ENCODE peak calls at places on chromosomes 2 and 18, in nine cellular contexts. One of them, this sample, is unnamed.

GRCh38 chr2:172442072-172442895 is 14.9 kb downstream of the ITGA6 start:
- DNase-seq in CD8-positive, alpha-beta T cell: no peak
- DNase-seq in PC-3: peak; percentile 99
- DNase-seq in mesendoderm: peak; percentile 83
- DNase-seq in ovary: no peak
- DNase-seq in kidney epithelial cell: peak; percentile 95
- DNase-seq in GM12878: no peak
- DNase-seq in sigmoid colon: no peak
- DNase-seq in CD4-positive, alpha-beta T cell: no peak
- DNase-seq in this sample: no peak

GRCh38 chr2:156192468-156192867 is 140.1 kb downstream of the NR4A2 start:
- DNase-seq in CD8-positive, alpha-beta T cell: no peak
- DNase-seq in PC-3: no peak
- DNase-seq in mesendoderm: no peak
- DNase-seq in ovary: no peak
- DNase-seq in kidney epithelial cell: no peak
- DNase-seq in GM12878: peak; percentile 3
- DNase-seq in sigmoid colon: no peak
- DNase-seq in CD4-positive, alpha-beta T cell: no peak
- DNase-seq in this sample: no peak

GRCh38 chr2:12048551-12048950 is 302.1 kb downstream of the LPIN1 start:
- DNase-seq in CD8-positive, alpha-beta T cell: no peak
- DNase-seq in PC-3: no peak
- DNase-seq in mesendoderm: peak; percentile 69
- DNase-seq in ovary: no peak
- DNase-seq in kidney epithelial cell: no peak
- DNase-seq in GM12878: no peak
- DNase-seq in sigmoid colon: no peak
- DNase-seq in CD4-positive, alpha-beta T cell: no peak
- DNase-seq in this sample: no peak

GRCh38 chr18:6729247-6730091 is at the start of gene ARHGAP28:
- DNase-seq in CD8-positive, alpha-beta T cell: no peak
- DNase-seq in PC-3: peak; percentile 89
- DNase-seq in mesendoderm: peak; percentile 98
- DNase-seq in ovary: peak; percentile 98
- DNase-seq in kidney epithelial cell: no peak
- DNase-seq in GM12878: no peak
- DNase-seq in sigmoid colon: peak; percentile 89
- DNase-seq in CD4-positive, alpha-beta T cell: no peak
- DNase-seq in this sample: no peak

GRCh38 chr2:149627402-149627801 is 39.8 kb upstream of the MMADHC start:
- DNase-seq in CD8-positive, alpha-beta T cell: no peak
- DNase-seq in PC-3: no peak
- DNase-seq in mesendoderm: no peak
- DNase-seq in ovary: no peak
- DNase-seq in kidney epithelial cell: no peak
- DNase-seq in GM12878: no peak
- DNase-seq in sigmoid colon: no peak
- DNase-seq in CD4-positive, alpha-beta T cell: no peak
- DNase-seq in this sample: no peak

GRCh38 chr2:37582911-37583310 is 88.5 kb downstream of the CDC42EP3 start:
- DNase-seq in CD8-positive, alpha-beta T cell: peak; percentile 55
- DNase-seq in PC-3: no peak
- DNase-seq in mesendoderm: no peak
- DNase-seq in ovary: no peak
- DNase-seq in kidney epithelial cell: no peak
- DNase-seq in GM12878: no peak
- DNase-seq in sigmoid colon: no peak
- DNase-seq in CD4-positive, alpha-beta T cell: no peak
- DNase-seq in this sample: no peak

GRCh38 chr2:37459095-37459981 is 114.9 kb downstream of the QPCT start:
- DNase-seq in CD8-positive, alpha-beta T cell: no peak
- DNase-seq in PC-3: peak; percentile 85
- DNase-seq in mesendoderm: no peak
- DNase-seq in ovary: no peak
- DNase-seq in kidney epithelial cell: no peak
- DNase-seq in GM12878: no peak
- DNase-seq in sigmoid colon: no peak
- DNase-seq in CD4-positive, alpha-beta T cell: no peak
- DNase-seq in this sample: no peak

GRCh38 chr2:39659765-39660611 is 5.7 kb upstream of the TMEM178A start:
- DNase-seq in CD8-positive, alpha-beta T cell: no peak
- DNase-seq in PC-3: peak; percentile 49
- DNase-seq in mesendoderm: no peak
- DNase-seq in ovary: no peak
- DNase-seq in kidney epithelial cell: no peak
- DNase-seq in GM12878: no peak
- DNase-seq in sigmoid colon: no peak
- DNase-seq in CD4-positive, alpha-beta T cell: no peak
- DNase-seq in this sample: no peak

GRCh38 chr2:20671036-20671735 is 4.2 kb downstream of the GDF7 start:
- DNase-seq in CD8-positive, alpha-beta T cell: no peak
- DNase-seq in PC-3: no peak
- DNase-seq in mesendoderm: peak; percentile 42
- DNase-seq in ovary: no peak
- DNase-seq in kidney epithelial cell: no peak
- DNase-seq in GM12878: no peak
- DNase-seq in sigmoid colon: no peak
- DNase-seq in CD4-positive, alpha-beta T cell: no peak
- DNase-seq in this sample: no peak

GRCh38 chr2:20671736-20672080 is 4.8 kb downstream of the GDF7 start:
- DNase-seq in CD8-positive, alpha-beta T cell: no peak
- DNase-seq in PC-3: no peak
- DNase-seq in mesendoderm: no peak
- DNase-seq in ovary: no peak
- DNase-seq in kidney epithelial cell: no peak
- DNase-seq in GM12878: no peak
- DNase-seq in sigmoid colon: no peak
- DNase-seq in CD4-positive, alpha-beta T cell: no peak
- DNase-seq in this sample: no peak

GRCh38 chr2:20669609-20670314 is 2.8 kb downstream of the GDF7 start:
- DNase-seq in CD8-positive, alpha-beta T cell: no peak
- DNase-seq in PC-3: no peak
- DNase-seq in mesendoderm: no peak
- DNase-seq in ovary: peak; percentile 32
- DNase-seq in kidney epithelial cell: no peak
- DNase-seq in GM12878: no peak
- DNase-seq in sigmoid colon: no peak
- DNase-seq in CD4-positive, alpha-beta T cell: no peak
- DNase-seq in this sample: no peak

GRCh38 chr2:20668871-20669475 is 2.0 kb downstream of the GDF7 start:
- DNase-seq in CD8-positive, alpha-beta T cell: no peak
- DNase-seq in PC-3: no peak
- DNase-seq in mesendoderm: no peak
- DNase-seq in ovary: no peak
- DNase-seq in kidney epithelial cell: no peak
- DNase-seq in GM12878: no peak
- DNase-seq in sigmoid colon: no peak
- DNase-seq in CD4-positive, alpha-beta T cell: no peak
- DNase-seq in this sample: no peak

DNA sequence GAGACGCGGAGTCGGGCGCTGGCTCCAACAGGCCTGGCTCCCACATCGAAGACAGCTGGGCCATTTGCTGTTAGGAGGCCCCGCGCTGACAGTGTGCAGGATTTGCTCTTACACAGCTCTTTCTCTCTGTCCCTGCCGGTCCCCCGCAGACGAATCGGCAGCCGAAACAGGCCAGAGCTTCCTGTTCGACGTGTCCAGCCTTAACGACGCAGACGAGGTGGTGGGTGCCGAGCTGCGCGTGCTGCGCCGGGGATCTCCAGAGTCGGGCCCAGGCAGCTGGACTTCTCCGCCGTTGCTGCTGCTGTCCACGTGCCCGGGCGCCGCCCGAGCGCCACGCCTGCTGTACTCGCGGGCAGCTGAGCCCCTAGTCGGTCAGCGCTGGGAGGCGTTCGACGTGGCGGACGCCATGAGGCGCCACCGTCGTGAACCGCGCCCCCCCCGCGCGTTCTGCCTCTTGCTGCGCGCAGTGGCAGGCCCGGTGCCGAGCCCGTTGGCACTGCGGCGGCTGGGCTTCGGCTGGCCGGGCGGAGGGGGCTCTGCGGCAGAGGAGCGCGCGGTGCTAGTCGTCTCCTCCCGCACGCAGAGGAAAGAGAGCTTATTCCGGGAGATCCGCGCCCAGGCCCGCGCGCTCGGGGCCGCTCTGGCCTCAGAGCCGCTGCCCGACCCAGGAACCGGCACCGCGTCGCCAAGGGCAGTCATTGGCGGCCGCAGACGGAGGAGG is 3.5 kb downstream of the GDF7 start:
- DNase-seq in CD8-positive, alpha-beta T cell: no peak
- DNase-seq in PC-3: no peak
- DNase-seq in mesendoderm: peak; percentile 56
- DNase-seq in ovary: no peak
- DNase-seq in kidney epithelial cell: no peak
- DNase-seq in GM12878: no peak
- DNase-seq in sigmoid colon: no peak
- DNase-seq in CD4-positive, alpha-beta T cell: no peak
- DNase-seq in this sample: no peak
- H3K27me3 ChIP-seq in CD8-positive, alpha-beta T cell: peaks cover 37% of the 10 kb centered on the region
- H3K27me3 ChIP-seq in PC-3: peaks cover 28% of the 10 kb centered on the region
- H3K27me3 ChIP-seq in mesendoderm: peaks cover 55% of the 10 kb centered on the region
- H3K27me3 ChIP-seq in ovary: peaks cover 5% of the 10 kb centered on the region
- H3K27me3 ChIP-seq in kidney epithelial cell: peaks cover 72% of the 10 kb centered on the region
- H3K27me3 ChIP-seq in GM12878: peaks cover 17% of the 10 kb centered on the region
- H3K27me3 ChIP-seq in sigmoid colon: peaks cover 66% of the 10 kb centered on the region
- H3K27me3 ChIP-seq in CD4-positive, alpha-beta T cell: peaks cover 70% of the 10 kb centered on the region
- H3K27me3 ChIP-seq in this sample: peaks cover 49% of the 10 kb centered on the region

GRCh38 chr18:50453732-50454131 is 78.9 kb downstream of the SKA1 start:
- DNase-seq in CD8-positive, alpha-beta T cell: no peak
- DNase-seq in PC-3: no peak
- DNase-seq in mesendoderm: no peak
- DNase-seq in ovary: no peak
- DNase-seq in kidney epithelial cell: no peak
- DNase-seq in GM12878: no peak
- DNase-seq in sigmoid colon: no peak
- DNase-seq in CD4-positive, alpha-beta T cell: no peak
- DNase-seq in this sample: no peak

GRCh38 chr18:50447952-50448351 is 73.1 kb downstream of the SKA1 start:
- DNase-seq in CD8-positive, alpha-beta T cell: no peak
- DNase-seq in PC-3: no peak
- DNase-seq in mesendoderm: no peak
- DNase-seq in ovary: no peak
- DNase-seq in kidney epithelial cell: no peak
- DNase-seq in GM12878: no peak
- DNase-seq in sigmoid colon: no peak
- DNase-seq in CD4-positive, alpha-beta T cell: no peak
- DNase-seq in this sample: no peak

GRCh38 chr18:50453014-50453680 is 78.3 kb downstream of the SKA1 start:
- DNase-seq in CD8-positive, alpha-beta T cell: no peak
- DNase-seq in PC-3: no peak
- DNase-seq in mesendoderm: no peak
- DNase-seq in ovary: no peak
- DNase-seq in kidney epithelial cell: no peak
- DNase-seq in GM12878: no peak
- DNase-seq in sigmoid colon: no peak
- DNase-seq in CD4-positive, alpha-beta T cell: no peak
- DNase-seq in this sample: no peak

GRCh38 chr18:50454379-50455005 is 79.6 kb downstream of the SKA1 start:
- DNase-seq in CD8-positive, alpha-beta T cell: no peak
- DNase-seq in PC-3: no peak
- DNase-seq in mesendoderm: peak; percentile 62
- DNase-seq in ovary: no peak
- DNase-seq in kidney epithelial cell: no peak
- DNase-seq in GM12878: no peak
- DNase-seq in sigmoid colon: no peak
- DNase-seq in CD4-positive, alpha-beta T cell: no peak
- DNase-seq in this sample: no peak

DNA sequence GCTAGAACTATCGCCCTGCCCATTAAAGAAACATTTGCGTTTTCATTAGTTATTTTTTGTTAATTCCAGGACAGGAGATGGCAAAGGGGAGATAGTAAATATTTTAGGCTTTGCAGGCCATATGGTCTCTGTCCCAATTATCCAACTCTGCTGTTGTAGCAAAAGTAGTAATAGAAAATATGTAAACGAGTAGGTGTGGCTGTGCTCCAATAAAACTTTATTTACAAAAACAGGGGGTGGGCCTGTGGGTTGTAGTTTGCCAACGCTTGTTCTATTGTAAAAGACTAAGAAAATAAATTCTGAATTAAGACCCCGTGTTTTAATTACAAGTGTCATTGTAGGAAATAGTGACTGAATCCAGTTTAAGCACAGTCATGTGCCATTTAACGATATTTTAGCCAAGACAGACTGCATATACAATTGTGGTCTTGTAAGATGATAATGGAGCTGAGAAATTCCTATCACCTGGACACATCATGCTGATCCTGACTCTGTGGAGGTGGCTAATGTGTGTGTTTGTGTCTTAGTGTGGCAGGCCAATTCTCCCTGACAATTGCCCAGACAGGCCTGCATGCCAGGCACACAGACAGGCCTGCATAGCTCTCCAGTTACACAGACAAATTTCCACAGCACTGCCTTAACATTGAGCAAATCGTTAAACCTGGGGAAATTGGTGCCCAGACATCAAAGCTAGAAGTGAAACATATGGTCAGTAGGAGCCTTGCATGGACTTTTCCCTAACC is 76.4 kb downstream of the SKA1 start:
- DNase-seq in CD8-positive, alpha-beta T cell: no peak
- DNase-seq in PC-3: no peak
- DNase-seq in mesendoderm: no peak
- DNase-seq in ovary: no peak
- DNase-seq in kidney epithelial cell: no peak
- DNase-seq in GM12878: no peak
- DNase-seq in sigmoid colon: no peak
- DNase-seq in CD4-positive, alpha-beta T cell: no peak
- DNase-seq in this sample: no peak
- H3K27me3 ChIP-seq in CD8-positive, alpha-beta T cell: no peaks in the 10 kb centered on the region
- H3K27me3 ChIP-seq in PC-3: no peaks in the 10 kb centered on the region
- H3K27me3 ChIP-seq in mesendoderm: no peaks in the 10 kb centered on the region
- H3K27me3 ChIP-seq in ovary: no peaks in the 10 kb centered on the region
- H3K27me3 ChIP-seq in kidney epithelial cell: no peaks in the 10 kb centered on the region
- H3K27me3 ChIP-seq in GM12878: no peaks in the 10 kb centered on the region
- H3K27me3 ChIP-seq in sigmoid colon: no peaks in the 10 kb centered on the region
- H3K27me3 ChIP-seq in CD4-positive, alpha-beta T cell: peaks cover 6% of the 10 kb centered on the region
- H3K27me3 ChIP-seq in this sample: no peaks in the 10 kb centered on the region

DNA sequence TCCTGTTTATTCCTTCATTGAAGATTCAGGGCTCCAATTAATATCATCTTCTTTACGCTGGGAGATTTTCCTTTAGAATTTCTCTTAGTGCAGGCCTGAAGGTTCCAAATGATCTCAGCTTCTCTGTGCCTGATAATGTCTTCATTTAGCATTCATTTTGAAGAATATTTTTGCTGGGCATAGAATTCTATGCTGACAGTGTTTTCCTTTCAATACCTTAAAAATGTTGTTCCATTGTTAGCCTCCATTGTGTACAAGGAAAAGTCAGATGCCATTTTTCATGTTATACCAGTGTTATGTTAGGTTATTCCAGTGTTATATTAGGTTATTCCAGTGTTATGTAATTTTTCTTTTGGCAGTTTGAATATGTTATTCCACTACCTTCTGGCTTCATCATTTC is 14.9 kb upstream of the OR6B3 start:
- DNase-seq in CD8-positive, alpha-beta T cell: no peak
- DNase-seq in PC-3: no peak
- DNase-seq in mesendoderm: no peak
- DNase-seq in ovary: no peak
- DNase-seq in kidney epithelial cell: no peak
- DNase-seq in GM12878: no peak
- DNase-seq in sigmoid colon: no peak
- DNase-seq in CD4-positive, alpha-beta T cell: no peak
- DNase-seq in this sample: no peak
- H3K27me3 ChIP-seq in CD8-positive, alpha-beta T cell: no peaks in the 10 kb centered on the region
- H3K27me3 ChIP-seq in PC-3: peaks cover 45% of the 10 kb centered on the region
- H3K27me3 ChIP-seq in mesendoderm: no peaks in the 10 kb centered on the region
- H3K27me3 ChIP-seq in ovary: no peaks in the 10 kb centered on the region
- H3K27me3 ChIP-seq in kidney epithelial cell: peaks cover 3% of the 10 kb centered on the region
- H3K27me3 ChIP-seq in GM12878: no peaks in the 10 kb centered on the region
- H3K27me3 ChIP-seq in sigmoid colon: no peaks in the 10 kb centered on the region
- H3K27me3 ChIP-seq in CD4-positive, alpha-beta T cell: peaks cover 5% of the 10 kb centered on the region
- H3K27me3 ChIP-seq in this sample: no peaks in the 10 kb centered on the region

DNA sequence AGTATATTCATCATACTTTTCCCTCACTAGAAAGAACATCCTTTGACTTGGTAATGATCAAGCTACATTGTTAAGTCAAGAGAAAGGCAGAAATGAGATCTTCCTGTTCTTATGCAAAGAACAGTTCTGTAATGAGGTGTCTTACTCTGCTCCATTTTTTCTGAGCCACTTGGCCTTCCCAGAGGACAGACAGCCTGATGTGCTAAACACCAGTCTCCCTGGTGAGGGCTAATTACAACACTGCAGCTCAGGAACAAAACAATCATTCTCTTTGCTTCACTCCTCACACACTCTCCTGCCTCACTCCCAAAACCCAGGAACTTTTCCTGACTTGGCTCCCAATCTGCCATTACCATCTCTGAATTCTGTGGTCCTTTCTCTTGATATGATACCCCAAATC is 25.6 kb downstream of the TACR1 start:
- DNase-seq in CD8-positive, alpha-beta T cell: no peak
- DNase-seq in PC-3: no peak
- DNase-seq in mesendoderm: no peak
- DNase-seq in ovary: no peak
- DNase-seq in kidney epithelial cell: no peak
- DNase-seq in GM12878: no peak
- DNase-seq in sigmoid colon: no peak
- DNase-seq in CD4-positive, alpha-beta T cell: no peak
- DNase-seq in this sample: no peak
- H3K27me3 ChIP-seq in CD8-positive, alpha-beta T cell: no peaks in the 10 kb centered on the region
- H3K27me3 ChIP-seq in PC-3: no peaks in the 10 kb centered on the region
- H3K27me3 ChIP-seq in mesendoderm: no peaks in the 10 kb centered on the region
- H3K27me3 ChIP-seq in ovary: no peaks in the 10 kb centered on the region
- H3K27me3 ChIP-seq in kidney epithelial cell: no peaks in the 10 kb centered on the region
- H3K27me3 ChIP-seq in GM12878: no peaks in the 10 kb centered on the region
- H3K27me3 ChIP-seq in sigmoid colon: no peaks in the 10 kb centered on the region
- H3K27me3 ChIP-seq in CD4-positive, alpha-beta T cell: no peaks in the 10 kb centered on the region
- H3K27me3 ChIP-seq in this sample: no peaks in the 10 kb centered on the region

This sample was measured in CD8-positive, alpha-beta memory T cell.